ENCODE peak calls at places on chromosomes 13 and 19, in four cellular contexts. U is heart left ventricle, G is substantia nigra, Y is right atrium auricular region. F is an unnamed sample.

GRCh38 chr13:40798380-40798779 is 9.0 kb downstream of the SLC25A15 start:
- DNase-seq in U (no peak), G (no peak), Y (no peak), F (no peak)

GRCh38 chr13:48580886-48581285 is 48.0 kb upstream of the RCBTB2 start:
- DNase-seq in U (no peak), G (no peak), Y (no peak), F (no peak)

GRCh38 chr19:6113616-6114188 is 3.4 kb upstream of the RFX2 start:
- DNase-seq in U (no peak), G (no peak), Y (no peak), F (no peak)

GRCh38 chr13:78183737-78184136 is 265.1 kb upstream of the EDNRB start:
- DNase-seq in U (no peak), G (no peak), Y (no peak), F (no peak)

GRCh38 chr13:63864171-63864902 is 2448.7 kb upstream of the PCDH20 start:
- DNase-seq in U (no peak), G (no peak), Y (no peak), F (no peak)

GRCh38 chr13:64482373-64482772 is 2747.8 kb downstream of the PCDH9 start:
- DNase-seq in U (no peak), G (no peak), Y (no peak), F (no peak)

GRCh38 chr19:5191091-5191490 is 149.5 kb downstream of the PTPRS start:
- DNase-seq in U (no peak), G (no peak), Y (no peak), F (no peak)

GRCh38 chr19:40355975-40356680 is 7.6 kb downstream of the PLD3 start:
- DNase-seq in U (no peak), G (no peak), Y (no peak), F (no peak)

DNA sequence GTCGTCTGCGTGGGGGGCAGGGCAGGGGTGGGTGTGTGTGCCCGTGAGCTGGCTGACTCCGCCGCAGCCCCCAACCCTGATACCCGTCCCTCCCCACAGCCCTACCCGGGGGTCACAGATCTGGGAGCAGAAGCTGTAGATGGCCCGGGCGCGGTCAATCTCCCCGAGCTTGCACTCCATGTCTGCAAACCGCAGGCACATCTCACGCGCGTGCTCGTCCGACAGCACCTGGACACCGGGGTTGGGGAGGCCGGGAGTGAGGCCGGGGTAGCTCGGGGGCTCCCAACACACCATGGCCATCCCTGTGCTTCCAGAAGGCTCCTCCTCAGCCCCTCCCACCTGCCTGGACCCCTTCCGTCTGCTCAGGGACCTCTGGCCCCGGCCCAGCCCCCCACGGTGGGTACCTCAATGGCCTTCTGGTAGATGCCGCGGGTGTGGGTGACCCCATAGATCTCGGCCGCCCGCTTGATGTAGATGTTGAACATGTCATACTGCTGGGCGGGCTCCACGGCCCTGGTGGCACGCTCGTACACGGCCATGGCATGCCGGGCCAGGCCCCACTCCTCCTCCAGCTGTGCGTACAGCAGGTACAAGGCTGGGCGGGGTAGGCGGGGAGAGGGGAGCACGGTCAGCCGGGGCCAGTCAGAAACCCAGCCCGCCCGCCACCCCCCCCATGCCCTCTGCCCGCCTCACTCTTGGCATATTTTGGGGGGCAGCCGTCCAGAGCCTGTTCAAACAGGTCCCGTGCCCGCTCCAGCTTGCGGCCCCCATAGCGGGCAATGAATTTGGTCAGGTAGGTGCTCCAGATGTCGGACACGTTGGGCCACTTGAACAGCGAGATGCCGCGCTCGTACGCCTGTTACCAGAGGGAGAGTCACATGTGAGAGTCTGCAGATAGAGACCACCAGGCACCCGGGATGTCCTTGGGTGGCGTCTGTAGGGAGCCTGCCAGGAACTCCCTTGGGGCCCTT is 8.6 kb downstream of the XAB2 start:
- DNase-seq in U (no peak), G (no peak), Y (no peak), F (no peak)
- H3K27ac ChIP-seq in U (no peak), G (no peak), Y (no peak), F (no peak)

DNA sequence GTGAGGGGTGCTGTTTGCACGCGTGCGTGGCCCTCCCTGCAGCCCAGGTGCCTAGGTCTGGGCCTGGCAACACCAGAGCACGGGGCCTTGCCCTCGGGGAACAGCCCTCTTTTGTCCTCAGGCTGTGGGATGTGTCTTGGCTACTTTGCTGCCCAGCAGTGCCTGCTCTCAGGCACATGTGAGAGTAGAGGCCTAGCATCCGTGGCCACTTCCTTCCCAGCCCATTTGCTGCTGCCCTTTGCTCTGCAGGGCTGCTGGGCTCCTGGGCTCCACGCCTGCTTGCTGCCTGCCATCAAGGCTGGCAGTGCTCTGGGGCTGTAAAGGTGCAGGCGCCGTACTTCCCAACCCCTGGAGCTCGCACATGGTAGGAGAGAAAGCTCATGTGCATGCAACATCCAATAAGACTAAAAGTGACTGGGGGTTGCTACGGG is 46.6 kb downstream of the CAPN12 start:
- DNase-seq in U (no peak), G (no peak), Y (no peak), F (no peak)
- H3K27ac ChIP-seq in U (peak), G (peak), Y (peak), F (peak)

DNA sequence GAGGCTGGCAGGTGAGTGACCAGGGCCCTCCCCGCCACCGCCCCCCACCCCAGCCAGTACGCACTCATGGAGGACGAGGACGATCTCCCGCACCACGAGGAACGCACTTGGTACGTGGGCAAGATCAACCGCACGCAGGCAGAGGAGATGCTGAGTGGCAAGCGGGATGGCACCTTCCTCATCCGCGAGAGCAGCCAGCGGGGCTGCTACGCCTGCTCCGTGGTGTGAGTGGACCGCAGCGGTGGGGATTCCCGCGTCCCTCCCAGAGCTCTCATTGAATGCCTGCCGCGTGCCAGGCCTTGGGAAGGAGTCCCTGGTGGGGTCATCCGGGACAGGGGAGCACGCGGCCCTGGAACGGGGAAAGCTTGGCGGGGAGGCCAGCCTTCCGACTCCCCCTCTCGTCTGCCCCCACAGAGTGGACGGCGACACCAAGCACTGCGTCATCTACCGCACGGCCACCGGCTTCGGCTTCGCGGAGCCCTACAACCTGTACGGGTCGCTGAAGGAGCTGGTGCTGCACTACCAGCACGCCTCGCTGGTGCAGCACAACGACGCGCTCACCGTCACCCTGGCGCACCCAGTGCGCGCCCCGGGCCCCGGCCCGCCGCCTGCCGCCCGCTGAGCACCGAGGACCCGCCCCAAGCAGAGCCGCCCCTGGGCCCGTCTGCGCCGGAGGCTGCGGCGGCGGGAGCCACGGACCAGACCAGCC is 4.8 kb upstream of the IFI30 start:
- DNase-seq in U (no peak), G (no peak), Y (no peak), F (no peak)
- H3K27ac ChIP-seq in U (no peak), G (peak), Y (no peak), F (peak)

GRCh38 chr19:28881616-28882015 is 331.3 kb downstream of the UQCRFS1 start:
- DNase-seq in U (no peak), G (no peak), Y (no peak), F (no peak)
- H3K27ac ChIP-seq in U (no peak), G (no peak), Y (no peak), F (no peak)

F was measured in RWPE1.